ENCODE peak calls at places on chromosomes 7 and 10, in four cellular contexts. W is neural crest cell, V is fibroblast of lung, G is HCT116. C is an unnamed sample.

GRCh38 chr10:89861584-89862287 is 160.3 kb downstream of the KIF20B start:
- DNase-seq in V (peak; percentile 57), G (peak; percentile 40), W (no peak), C (no peak)

GRCh38 chr10:58137813-58138212 is 129.9 kb downstream of the IPMK start:
- DNase-seq in W (no peak), V (no peak), G (no peak), C (no peak)

GRCh38 chr7:102421706-102422105 is 11.7 kb upstream of the ORAI2 start:
- DNase-seq in V (no peak), G (no peak), W (no peak), C (no peak)

GRCh38 chr10:91010952-91011351 is 90.1 kb upstream of the ANKRD1 start:
- DNase-seq in V (no peak), W (no peak), G (no peak), C (no peak)

GRCh38 chr7:144787127-144787526 is 48.7 kb downstream of the TPK1 start:
- DNase-seq in V (no peak), W (no peak), G (peak; percentile 18), C (peak; percentile 5)

GRCh38 chr7:6252310-6252709 is 20.1 kb downstream of the CYTH3 start:
- DNase-seq in G (no peak), V (no peak), W (no peak), C (no peak)

GRCh38 chr10:114393886-114394285 is 10.4 kb downstream of the AFAP1L2 start:
- DNase-seq in W (no peak), G (no peak), V (no peak), C (no peak)

GRCh38 chr10:71584461-71584860 is 135.1 kb downstream of the C10orf105 start:
- DNase-seq in G (no peak), W (no peak), V (no peak), C (no peak)

GRCh38 chr7:121447939-121448338 is 51.8 kb upstream of the FAM3C start:
- DNase-seq in W (no peak), G (no peak), V (no peak), C (peak; percentile 22)

GRCh38 chr7:464712-465461 is 54.8 kb downstream of the PDGFA start:
- DNase-seq in V (peak; percentile 68), W (no peak), G (no peak), C (no peak)

GRCh38 chr7:149493366-149493765 is 4.2 kb downstream of the ZNF746 start:
- DNase-seq in V (no peak), W (no peak), G (no peak), C (no peak)

GRCh38 chr10:92238586-92239098 is 52.2 kb downstream of the CPEB3 start:
- DNase-seq in G (no peak), V (peak; percentile 66), W (no peak), C (no peak)

GRCh38 chr7:121041516-121042148 is 53.1 kb downstream of the CPED1 start:
- DNase-seq in W (no peak), G (no peak), V (peak; percentile 29), C (no peak)

GRCh38 chr10:22010973-22011408 is 7.5 kb upstream of the DNAJC1 start:
- DNase-seq in W (no peak), G (peak; percentile 18), V (peak; percentile 60), C (no peak)
- TF ChIP-seq CTCF in W (peak; percentile 79), G (peak; percentile 40), V (no peak), C (peak; percentile 98)

GRCh38 chr10:110919349-110919931 is at the start of gene SHOC2:
- DNase-seq in G (no peak), W (peak; percentile 90), V (no peak), C (peak; percentile 68)
- TF ChIP-seq CTCF in G (no peak), W (no peak), V (peak; percentile 27), C (no peak)

GRCh38 chr7:141976524-141977245 is 3.1 kb upstream of the TAS2R38 start:
- DNase-seq in W (no peak), G (no peak), V (no peak), C (no peak)
- TF ChIP-seq CTCF in W (peak; percentile 1), G (no peak), V (no peak), C (no peak)

DNA sequence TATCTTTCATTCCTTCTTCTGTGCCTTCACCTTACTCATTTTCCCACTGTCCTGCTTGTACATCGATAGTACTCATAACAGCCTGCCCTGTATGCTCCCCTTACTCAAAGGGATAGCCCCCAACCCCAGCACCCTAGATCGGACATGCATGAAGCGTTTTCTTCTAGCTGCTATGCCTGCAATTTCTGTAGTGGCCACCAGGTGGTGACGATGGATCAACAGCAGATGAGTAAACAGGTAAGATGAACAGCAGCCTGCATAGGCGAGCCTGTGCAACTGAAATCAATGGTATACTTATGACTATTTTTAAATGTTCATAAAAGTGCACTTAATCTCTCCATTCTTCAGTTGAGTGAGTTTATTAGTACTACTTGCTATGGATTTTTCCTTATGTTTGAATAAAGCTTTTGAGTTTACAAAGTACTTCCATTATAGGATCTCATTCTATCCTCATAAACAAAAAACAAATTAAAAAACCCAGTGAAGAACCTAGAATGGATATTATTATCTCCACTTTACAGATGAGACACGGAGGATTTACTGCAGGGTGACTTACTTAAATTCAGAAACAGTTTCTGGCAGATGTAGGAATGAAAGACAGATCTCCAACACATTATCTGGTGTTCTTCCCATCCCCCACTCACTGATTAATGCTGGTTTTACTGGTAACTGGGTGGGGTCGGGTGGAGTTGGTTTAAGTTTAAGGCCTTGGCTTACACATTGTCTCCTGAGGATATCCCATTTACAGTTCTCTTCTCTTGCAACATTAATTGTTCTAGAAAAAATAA is 222.2 kb downstream of the GLI3 start:
- DNase-seq in V (peak; percentile 68), W (peak; percentile 43), G (peak; percentile 44), C (peak; percentile 45)
- TF ChIP-seq CTCF in V (peak; percentile 65), W (peak; percentile 79), G (peak; percentile 37), C (peak; percentile 98)

DNA sequence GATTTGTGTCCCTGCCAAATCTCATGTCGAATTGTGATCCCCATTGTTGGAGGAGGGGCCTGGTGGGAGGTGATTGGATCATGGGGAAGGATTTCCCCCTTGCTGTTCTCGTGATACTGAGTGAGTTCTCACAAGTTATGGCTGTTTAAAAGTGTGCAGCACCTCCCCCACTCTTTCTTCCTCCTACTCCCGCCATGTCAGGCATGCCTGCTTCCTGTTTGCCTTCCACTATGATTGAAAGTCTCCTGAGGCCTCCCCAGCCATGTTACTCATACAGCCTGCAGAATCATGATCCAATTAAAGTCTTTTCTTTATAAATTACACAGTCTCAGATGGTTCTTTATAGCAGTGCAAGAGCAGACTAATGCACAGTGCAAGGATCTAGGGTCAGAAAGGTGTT is 75.4 kb downstream of the CALD1 start:
- DNase-seq in G (no peak), V (no peak), W (no peak), C (no peak)
- TF ChIP-seq CTCF in G (no peak), V (no peak), W (no peak), C (no peak)

GRCh38 chr7:101140339-101140699 is 13.4 kb downstream of the SERPINE1 start:
- DNase-seq in W (no peak), V (no peak), G (no peak), C (no peak)
- TF ChIP-seq CTCF in W (no peak), V (no peak), G (no peak), C (no peak)

DNA sequence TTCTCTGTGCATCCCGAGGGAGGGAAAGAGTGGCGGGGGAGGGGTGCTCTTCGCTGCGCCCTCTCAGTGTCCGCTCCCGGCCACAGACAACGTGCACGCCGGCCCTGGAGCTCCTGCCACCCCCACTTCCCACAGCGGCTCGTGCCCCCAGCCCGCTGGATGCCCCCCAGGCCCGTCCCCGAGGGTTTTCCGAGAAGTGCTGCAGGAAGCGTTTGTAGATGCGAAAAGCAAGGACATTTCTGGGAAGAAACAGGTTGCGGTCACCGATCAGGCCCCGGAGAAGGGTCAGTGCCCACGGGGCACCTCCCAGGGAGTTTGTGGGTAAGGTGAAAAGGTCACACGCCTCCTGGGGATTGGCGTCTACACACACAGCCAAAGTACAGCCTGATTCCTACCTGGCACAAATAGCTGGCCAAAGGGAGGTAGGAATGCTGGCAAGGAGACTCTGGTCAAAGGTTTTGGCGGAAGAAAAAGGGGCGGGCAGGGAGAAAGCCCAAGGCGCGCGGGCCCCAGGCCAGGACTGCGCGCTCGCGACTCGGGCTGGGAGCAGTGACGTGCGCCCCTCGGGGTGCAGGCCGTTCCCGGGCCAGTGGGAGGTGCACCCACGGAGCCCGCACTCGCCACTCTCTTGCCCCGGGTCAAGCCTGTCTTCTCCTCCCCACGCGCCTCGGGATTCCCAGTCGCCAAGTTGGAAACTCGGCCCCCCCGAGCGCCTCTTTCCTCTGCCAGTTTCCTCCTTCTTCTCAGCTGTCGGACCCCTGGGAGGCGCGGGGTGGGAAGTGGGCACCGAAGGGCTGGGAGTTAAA is 1.5 kb upstream of the NRP1 start:
- DNase-seq in G (no peak), V (peak; percentile 81), W (peak; percentile 22), C (peak; percentile 58)
- TF ChIP-seq CTCF in G (no peak), V (no peak), W (no peak), C (no peak)